ENCODE peak calls at places on chromosomes 1 and 21, in seven cellular contexts. M is NCI-H1105; A is cardiac septum; R is stimulated activated CD4-positive, alpha-beta T cell treated with anti-CD3 and anti-CD28 coated beads, TNF-alpha, amount 100 ng/mL, for 48 hours; Y is amniotic stem cell; N is HT1080; S is ascending aorta. P is an unnamed sample.

GRCh38 chr1:47572731-47573505 is 135.1 kb downstream of the FOXD2 start:
- DNase-seq in M (no peak), A (no peak), R (no peak), Y (no peak), N (no peak), S (no peak), P (no peak)

GRCh38 chr1:77292551-77292950 is 10.7 kb downstream of the AK5 start:
- DNase-seq in M (no peak), A (no peak), R (no peak), Y (no peak), N (no peak), S (no peak), P (no peak)

GRCh38 chr1:93779540-93780121 is 98.0 kb upstream of the BCAR3 start:
- DNase-seq in M (no peak), A (no peak), R (no peak), Y (peak; percentile 68), N (peak; percentile 100), S (no peak), P (no peak)

GRCh38 chr1:187924252-187924651 is 1095.5 kb downstream of the PLA2G4A start:
- DNase-seq in M (no peak), A (no peak), R (no peak), Y (no peak), N (no peak), S (no peak), P (no peak)

GRCh38 chr1:2557146-2558029 is 1.2 kb downstream of the TNFRSF14 start:
- DNase-seq in M (no peak), A (no peak), R (no peak), Y (no peak), N (no peak), S (no peak), P (no peak)

GRCh38 chr1:180248731-180249681 is 18.9 kb downstream of the LHX4 start:
- DNase-seq in M (no peak), A (no peak), R (no peak), Y (no peak), N (no peak), S (no peak), P (no peak)

GRCh38 chr1:230500063-230500462 is 73.9 kb upstream of the PGBD5 start:
- DNase-seq in M (no peak), A (no peak), R (no peak), Y (no peak), N (no peak), S (no peak), P (no peak)

GRCh38 chr1:55323760-55324159 is 108.6 kb upstream of the USP24 start:
- DNase-seq in M (no peak), A (no peak), R (no peak), Y (no peak), N (no peak), S (no peak), P (no peak)

GRCh38 chr21:23223882-23224281 is 2225.7 kb downstream of the NCAM2 start:
- DNase-seq in M (no peak), A (no peak), R (no peak), Y (no peak), N (no peak), S (no peak), P (no peak)

GRCh38 chr1:153070243-153070642 is 1.2 kb downstream of the SPRR2B start:
- DNase-seq in M (no peak), A (no peak), R (no peak), Y (no peak), N (no peak), S (no peak), P (no peak)

GRCh38 chr1:58585591-58586151 is 8.6 kb upstream of the TACSTD2 start:
- DNase-seq in M (no peak), A (no peak), R (no peak), Y (no peak), N (peak; percentile 58), S (no peak), P (no peak)

GRCh38 chr1:151472852-151473731 is 13.8 kb upstream of the POGZ start:
- DNase-seq in M (no peak), A (peak; percentile 76), R (peak; percentile 12), Y (no peak), N (no peak), S (peak; percentile 70), P (no peak)

GRCh38 chr1:71400050-71400449 is 319.2 kb upstream of the ZRANB2 start:
- DNase-seq in M (no peak), A (no peak), R (no peak), Y (no peak), N (no peak), S (no peak), P (no peak)

GRCh38 chr1:27487927-27488522 is 1.9 kb downstream of the WASF2 start:
- DNase-seq in M (no peak), A (no peak), R (no peak), Y (no peak), N (peak; percentile 11), S (peak; percentile 38), P (peak; percentile 40)

GRCh38 chr1:159960721-159961381 is 6.8 kb upstream of the SLAMF9 start:
- DNase-seq in M (no peak), A (peak; percentile 2), R (no peak), Y (peak; percentile 81), N (peak; percentile 78), S (peak; percentile 87), P (no peak)

GRCh38 chr1:156627313-156627880 is 8.2 kb downstream of the HAPLN2 start:
- DNase-seq in M (peak; percentile 37), A (peak; percentile 65), R (no peak), Y (no peak), N (peak; percentile 55), S (no peak), P (no peak)

GRCh38 chr1:247390116-247390791 is 25.7 kb upstream of the NLRP3 start:
- DNase-seq in M (peak; percentile 36), A (peak; percentile 89), R (peak; percentile 75), Y (no peak), N (peak; percentile 71), S (peak; percentile 90), P (peak; percentile 86)

GRCh38 chr1:40162791-40163441 is 1.7 kb downstream of the RLF start:
- DNase-seq in M (no peak), A (no peak), R (no peak), Y (no peak), N (no peak), S (no peak), P (no peak)

GRCh38 chr1:44853201-44853600 is 10.1 kb upstream of the PTCH2 start:
- DNase-seq in M (no peak), A (peak; percentile 51), R (no peak), Y (no peak), N (no peak), S (no peak), P (no peak)

GRCh38 chr1:54857741-54858665 is 29.0 kb downstream of the DHCR24 start:
- DNase-seq in M (no peak), A (no peak), R (no peak), Y (no peak), N (peak; percentile 37), S (no peak), P (no peak)

GRCh38 chr1:182671779-182672486 is 12.5 kb downstream of the RGS8 start:
- DNase-seq in M (peak; percentile 71), A (no peak), R (no peak), Y (no peak), N (no peak), S (no peak), P (no peak)

GRCh38 chr1:6384962-6385672 is 8.4 kb downstream of the ACOT7 start:
- DNase-seq in M (peak; percentile 58), A (no peak), R (no peak), Y (no peak), N (no peak), S (no peak), P (no peak)

GRCh38 chr21:33069994-33070811 is at the start of gene OLIG1:
- DNase-seq in M (peak; percentile 65), A (peak; percentile 89), R (peak; percentile 28), Y (no peak), N (no peak), S (no peak), P (no peak)

GRCh38 chr1:119702384-119702783 is 9.3 kb upstream of the PHGDH start:
- DNase-seq in M (no peak), A (no peak), R (no peak), Y (no peak), N (peak; percentile 91), S (no peak), P (no peak)

GRCh38 chr1:53621144-53621543 is 117.8 kb downstream of the GLIS1 start:
- DNase-seq in M (no peak), A (no peak), R (no peak), Y (no peak), N (no peak), S (peak; percentile 28), P (no peak)

GRCh38 chr1:88983791-88984552 is 8.5 kb downstream of the KYAT3 start:
- DNase-seq in M (no peak), A (no peak), R (no peak), Y (no peak), N (peak; percentile 47), S (no peak), P (peak; percentile 61)

GRCh38 chr21:41885341-41886024 is 6.3 kb upstream of the PRDM15 start:
- DNase-seq in M (no peak), A (no peak), R (no peak), Y (no peak), N (no peak), S (no peak), P (no peak)

GRCh38 chr1:109954180-109954579 is 30.4 kb upstream of the AHCYL1 start:
- DNase-seq in M (no peak), A (peak; percentile 83), R (no peak), Y (no peak), N (no peak), S (no peak), P (no peak)

GRCh38 chr1:56551691-56552090 is 27.7 kb downstream of the PLPP3 start:
- DNase-seq in M (peak; percentile 90), A (no peak), R (no peak), Y (no peak), N (no peak), S (no peak), P (no peak)

GRCh38 chr1:162251102-162251501 is 125.6 kb downstream of the SPATA46 start:
- DNase-seq in M (no peak), A (no peak), R (no peak), Y (no peak), N (no peak), S (no peak), P (no peak)

GRCh38 chr1:15188145-15188544 is 34.6 kb downstream of the TMEM51 start:
- DNase-seq in M (no peak), A (no peak), R (no peak), Y (no peak), N (no peak), S (no peak), P (no peak)

GRCh38 chr1:156556354-156556753 is 16.0 kb downstream of the IQGAP3 start:
- DNase-seq in M (no peak), A (no peak), R (no peak), Y (no peak), N (no peak), S (no peak), P (no peak)

GRCh38 chr1:1630965-1631792 is 794 bp upstream of the MMP23B start:
- DNase-seq in M (no peak), A (peak; percentile 82), R (no peak), Y (no peak), N (no peak), S (peak; percentile 83), P (no peak)

GRCh38 chr1:101280942-101281654 is 44.3 kb downstream of the S1PR1 start:
- DNase-seq in M (no peak), A (no peak), R (no peak), Y (no peak), N (no peak), S (no peak), P (no peak)

GRCh38 chr1:44511769-44512168 is 106.7 kb downstream of the RNF220 start:
- DNase-seq in M (no peak), A (no peak), R (no peak), Y (no peak), N (no peak), S (no peak), P (no peak)